ENCODE peak calls at places on chromosomes 4 and X, in nine cellular contexts. E is tibial nerve; K is lower lobe of right lung; T is endothelial cell; S is neural progenitor cell; Z is CD8-positive, alpha-beta T cell; M is AG09309; H is heart left ventricle; W is NB4. C is an unnamed sample.

GRCh38 chr4:15659768-15660394 is 4.7 kb upstream of the FBXL5 start:
- DNase-seq in E (no peak), S (no peak), T (no peak), M (peak; percentile 73), Z (no peak), W (peak; percentile 95), H (no peak), K (no peak), C (no peak)

GRCh38 chr4:110586137-110586850 is 36.6 kb downstream of the PITX2 start:
- DNase-seq in K (no peak), M (peak; percentile 46), E (no peak), Z (no peak), H (no peak), W (peak; percentile 17), S (peak; percentile 42), T (no peak), C (no peak)

GRCh38 chr4:173185832-173186545 is 17.4 kb downstream of the GALNT7 start:
- DNase-seq in K (no peak), Z (no peak), H (no peak), M (no peak), T (no peak), W (peak; percentile 21), E (no peak), S (no peak), C (no peak)

GRCh38 chrX:1144293-1144692 is 68.2 kb downstream of the CRLF2 start:
- DNase-seq in S (no peak), M (no peak), E (no peak), K (no peak), W (no peak), H (no peak), Z (no peak), T (no peak), C (no peak)

GRCh38 chrX:84717344-84717743 is 215.1 kb upstream of the HDX start:
- DNase-seq in S (no peak), W (no peak), Z (no peak), E (no peak), K (no peak), H (no peak), T (no peak), M (no peak), C (no peak)

GRCh38 chr4:141702472-141703182 is 66.2 kb downstream of the IL15 start:
- DNase-seq in H (peak; percentile 54), E (no peak), K (no peak), Z (no peak), T (no peak), W (peak; percentile 8), S (no peak), M (no peak), C (no peak)

GRCh38 chr4:157550028-157550427 is 329.5 kb downstream of the GRIA2 start:
- DNase-seq in M (no peak), Z (no peak), S (no peak), K (no peak), E (no peak), W (peak; percentile 9), T (no peak), H (no peak), C (no peak)

GRCh38 chrX:151981129-151981528 is 6.7 kb upstream of the GABRE start:
- DNase-seq in T (no peak), Z (no peak), K (no peak), H (no peak), E (no peak), W (no peak), S (no peak), M (peak; percentile 45), C (no peak)

GRCh38 chrX:34341258-34341657 is 209.1 kb upstream of the FAM47A start:
- DNase-seq in M (no peak), Z (no peak), E (no peak), K (no peak), H (no peak), W (peak; percentile 5), T (no peak), S (peak; percentile 9), C (no peak)
- TF ChIP-seq CTCF in M (no peak), Z (no peak), E (no peak), K (no peak), H (no peak), W (no peak), T (no peak), S (peak; percentile 50), C (no peak)

GRCh38 chr4:76083386-76083785 is 8.9 kb downstream of the ART3 start:
- DNase-seq in K (no peak), T (no peak), E (no peak), Z (no peak), M (no peak), W (no peak), S (no peak), H (no peak), C (no peak)

GRCh38 chr4:76084542-76084941 is 10.0 kb downstream of the ART3 start:
- DNase-seq in T (no peak), M (no peak), S (no peak), K (no peak), Z (no peak), H (no peak), W (no peak), E (no peak), C (no peak)

GRCh38 chr4:76090241-76090691 is 15.8 kb downstream of the ART3 start:
- DNase-seq in H (no peak), S (no peak), E (no peak), T (no peak), W (peak; percentile 95), Z (no peak), K (no peak), M (peak; percentile 74), C (no peak)

GRCh38 chr4:76088719-76089118 is 14.2 kb downstream of the ART3 start:
- DNase-seq in S (no peak), T (no peak), E (no peak), M (no peak), K (no peak), W (no peak), Z (no peak), H (no peak), C (no peak)

GRCh38 chr4:76087007-76087769 is 12.7 kb downstream of the ART3 start:
- DNase-seq in S (peak; percentile 80), W (peak; percentile 81), K (no peak), H (peak; percentile 39), E (no peak), T (peak; percentile 64), Z (no peak), M (no peak), C (no peak)
- TF ChIP-seq CTCF in S (peak; percentile 72), W (peak; percentile 72), K (peak; percentile 36), H (peak; percentile 40), E (peak; percentile 29), T (no peak), Z (no peak), M (peak; percentile 68), C (no peak)

DNA sequence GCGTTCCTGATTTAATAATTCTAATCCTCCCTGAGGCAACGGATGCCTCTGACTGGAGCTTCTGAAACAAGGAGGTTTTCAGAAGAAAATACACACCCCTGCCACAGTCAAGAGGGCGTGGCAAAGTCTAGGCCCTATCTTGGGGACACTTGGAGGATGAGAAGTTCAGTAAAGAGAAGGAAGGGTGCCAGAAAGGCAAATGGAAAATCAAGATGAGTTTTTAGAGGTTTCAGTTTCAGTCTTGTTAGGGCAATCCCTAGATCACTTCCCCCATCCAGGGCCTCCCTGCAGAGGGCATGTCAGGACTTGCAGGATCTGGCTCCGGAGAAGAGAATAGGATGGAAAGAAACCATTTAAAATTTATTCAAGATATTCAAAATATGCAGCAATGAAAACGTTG is 28.5 kb upstream of the FGF2 start:
- DNase-seq in S (peak; percentile 24), W (no peak), K (no peak), H (peak; percentile 57), Z (no peak), T (no peak), E (no peak), M (peak; percentile 96), C (no peak)
- TF ChIP-seq CTCF in S (no peak), W (no peak), K (no peak), H (no peak), Z (no peak), T (no peak), E (no peak), M (peak; percentile 22), C (no peak)

DNA sequence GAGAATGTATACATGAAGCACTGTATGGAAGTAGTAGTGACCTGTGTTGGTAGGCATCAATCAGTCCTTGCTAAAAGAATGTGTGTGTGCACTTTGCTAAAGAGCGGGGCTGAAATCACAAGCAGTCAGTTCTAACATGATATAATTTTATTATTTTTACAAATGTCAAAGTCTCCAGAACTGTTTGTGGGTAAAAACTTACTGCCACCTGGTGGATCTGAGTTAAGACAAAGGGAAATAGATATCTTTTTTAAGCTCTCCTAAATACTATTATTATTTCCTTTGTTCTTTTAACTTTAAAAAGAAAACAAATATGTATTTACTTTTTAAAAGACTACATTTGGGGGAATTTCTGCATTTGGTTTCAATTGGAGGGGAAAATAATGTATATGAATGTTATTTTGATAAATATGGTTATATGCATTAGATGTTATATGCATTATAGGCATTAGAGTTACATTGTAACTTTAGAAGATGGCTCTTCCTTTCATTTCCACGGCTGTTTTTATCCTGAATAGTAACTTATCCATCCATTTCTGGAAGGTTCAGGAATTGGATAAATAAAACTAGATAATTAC is 7.8 kb upstream of the CLOCK start:
- DNase-seq in H (no peak), W (peak; percentile 39), E (no peak), Z (no peak), S (no peak), T (no peak), M (no peak), K (no peak), C (no peak)
- TF ChIP-seq CTCF in H (peak; percentile 38), W (peak; percentile 10), E (peak; percentile 20), Z (peak; percentile 67), S (peak; percentile 12), T (no peak), M (peak; percentile 51), K (peak; percentile 37), C (no peak)